ENCODE peak calls at places on chromosomes 12 and 14, in eight cellular contexts. D is DND-41, O is mucosa of descending colon, F is breast epithelium, Z is PC-9, U is aorta, Q is testis, C is GM23248. T is an unnamed sample.

GRCh38 chr12:31835276-31835882 is 106.6 kb upstream of the AMN1 start:
- DNase-seq in C (no peak), U (no peak), F (no peak), O (no peak), Q (no peak), Z (peak; percentile 51), D (no peak), T (no peak)

GRCh38 chr14:72651081-72651480 is 242.8 kb downstream of the DPF3 start:
- DNase-seq in O (no peak), D (no peak), Q (no peak), Z (no peak), C (peak; percentile 40), F (no peak), U (no peak), T (no peak)

GRCh38 chr14:68786491-68787234 is 6.2 kb downstream of the ZFP36L1 start:
- DNase-seq in U (no peak), O (no peak), C (peak; percentile 84), Z (peak; percentile 85), Q (peak; percentile 19), D (no peak), F (no peak), T (no peak)

GRCh38 chr12:54603173-54603814 is 14.8 kb upstream of the PPP1R1A start:
- DNase-seq in F (peak; percentile 62), O (no peak), U (peak; percentile 83), C (peak; percentile 79), Z (peak; percentile 44), D (peak; percentile 79), Q (peak; percentile 82), T (peak; percentile 66)

GRCh38 chr12:89453579-89453978 is 71.0 kb downstream of the GALNT4 start:
- DNase-seq in Z (peak; percentile 54), U (no peak), D (no peak), C (peak; percentile 86), Q (no peak), F (no peak), O (no peak), T (no peak)

GRCh38 chr12:59715434-59715833 is 119.6 kb downstream of the SLC16A7 start:
- DNase-seq in U (no peak), O (no peak), Z (no peak), D (no peak), F (no peak), C (no peak), Q (no peak), T (no peak)

GRCh38 chr14:21136024-21136423 is 19.8 kb downstream of the OR5AU1 start:
- DNase-seq in U (no peak), F (no peak), C (peak; percentile 41), D (no peak), O (no peak), Q (no peak), Z (peak; percentile 36), T (no peak)

GRCh38 chr12:6960291-6961277 is 9.4 kb downstream of the PTPN6 start:
- DNase-seq in U (no peak), O (peak; percentile 70), Q (peak; percentile 52), F (no peak), D (no peak), Z (no peak), C (peak; percentile 51), T (peak; percentile 61)

GRCh38 chr12:92096346-92097136 is 49.1 kb downstream of the BTG1 start:
- DNase-seq in C (no peak), Q (no peak), U (no peak), O (no peak), Z (no peak), F (no peak), D (no peak), T (no peak)

GRCh38 chr12:115108129-115109100 is 424.4 kb upstream of the TBX3 start:
- DNase-seq in Q (no peak), F (no peak), Z (no peak), O (no peak), D (no peak), U (no peak), C (no peak), T (no peak)

GRCh38 chr14:96255501-96256366 is at the start of gene BDKRB1:
- DNase-seq in O (no peak), D (no peak), F (no peak), Z (peak; percentile 59), C (peak; percentile 93), Q (no peak), U (no peak), T (no peak)

GRCh38 chr12:62817556-62818271 is 117.2 kb downstream of the PPM1H start:
- DNase-seq in Q (peak; percentile 30), D (no peak), O (no peak), C (no peak), Z (no peak), U (no peak), F (no peak), T (no peak)

GRCh38 chr12:65948320-65949008 is 124.2 kb downstream of the HMGA2 start:
- DNase-seq in D (no peak), C (peak; percentile 95), O (peak; percentile 51), Z (no peak), Q (peak; percentile 66), U (peak; percentile 84), F (peak; percentile 60), T (no peak)

GRCh38 chr14:34501997-34502396 is 37.5 kb downstream of the EAPP start:
- DNase-seq in U (no peak), Q (no peak), F (no peak), D (no peak), C (peak; percentile 46), Z (no peak), O (no peak), T (no peak)

GRCh38 chr14:34501004-34501580 is 38.4 kb downstream of the EAPP start:
- DNase-seq in U (no peak), O (no peak), C (no peak), D (no peak), Z (no peak), Q (no peak), F (no peak), T (no peak)

GRCh38 chr14:34496007-34496678 is 34.1 kb upstream of the SPTSSA start:
- DNase-seq in F (no peak), C (peak; percentile 18), O (peak; percentile 57), Z (no peak), Q (peak; percentile 15), D (no peak), U (no peak), T (no peak)

GRCh38 chr14:34498684-34499412 is 36.8 kb upstream of the SPTSSA start:
- DNase-seq in C (peak; percentile 34), U (no peak), F (no peak), O (no peak), Z (peak; percentile 48), Q (peak; percentile 22), D (peak; percentile 10), T (no peak)

DNA sequence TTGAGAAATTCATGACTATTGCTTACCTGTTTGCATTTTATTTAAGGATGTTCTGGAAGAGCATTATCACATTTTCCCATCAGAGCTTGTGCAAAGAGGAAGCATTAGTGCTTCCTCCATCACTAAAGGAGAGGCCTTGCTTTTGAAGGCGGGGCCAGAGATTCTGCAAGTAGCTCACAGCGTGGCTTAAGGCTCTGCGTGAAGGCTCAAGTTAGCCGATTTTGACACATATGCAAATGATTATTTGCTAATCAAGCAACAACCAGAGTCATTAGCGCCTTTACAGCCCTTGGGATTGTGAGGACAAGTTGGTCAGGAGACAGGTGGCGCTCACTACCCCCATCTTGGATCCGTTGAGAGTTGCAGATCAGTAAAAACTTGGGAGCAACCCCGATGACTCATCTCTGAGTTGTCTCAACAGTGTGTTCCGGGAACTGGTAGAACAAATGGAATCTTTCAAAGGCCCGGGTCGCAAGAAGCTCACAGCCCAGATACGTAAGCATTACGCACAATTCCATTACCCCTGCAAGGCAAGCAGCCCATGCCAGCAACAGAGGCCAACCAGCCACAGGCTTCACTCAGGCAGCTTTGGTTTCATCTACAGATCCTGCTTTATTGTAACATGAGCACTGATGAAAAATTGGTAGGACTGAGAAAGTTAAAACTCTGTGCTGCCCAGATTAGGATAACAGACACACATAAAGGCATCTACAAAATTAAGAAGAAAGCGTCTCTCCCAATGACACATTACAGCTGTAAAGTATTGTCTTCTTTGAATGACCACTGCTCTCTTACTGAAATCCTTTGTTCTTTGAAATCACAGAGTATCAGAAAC is 34.9 kb upstream of the SPTSSA start:
- DNase-seq in D (no peak), F (peak; percentile 71), U (peak; percentile 87), C (peak; percentile 99), Q (peak; percentile 64), O (peak; percentile 71), Z (peak; percentile 89), T (no peak)
- H3K4me3 ChIP-seq in D (no peak overlapping the region), F (no peak overlapping the region), U (no peak overlapping the region), C (peak overlapping the region; percentile 54), Q (no peak overlapping the region), O (no peak overlapping the region), Z (peak overlapping the region; percentile 27), T (no peak overlapping the region)

DNA sequence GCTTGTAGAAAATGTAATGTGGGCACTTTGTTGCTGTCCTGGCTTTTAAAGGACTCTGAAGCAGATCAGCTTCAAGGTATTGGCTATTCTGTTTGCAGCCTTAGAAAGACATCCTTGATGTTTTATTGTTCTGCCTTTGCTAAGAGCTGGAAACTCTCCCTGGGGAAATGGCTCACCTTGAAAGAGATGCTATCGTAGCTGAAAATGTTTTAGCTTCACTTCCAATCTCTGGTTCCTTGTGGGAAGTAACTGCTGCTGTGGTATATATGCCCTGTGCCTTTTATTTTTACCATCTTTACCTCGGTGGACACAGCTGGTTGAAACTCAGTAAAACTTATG is 124.4 kb upstream of the HIF1A start:
- DNase-seq in F (no peak), C (peak; percentile 27), Z (no peak), Q (no peak), D (no peak), O (no peak), U (no peak), T (no peak)
- H3K4me1 ChIP-seq in F (peaks cover 5% of the 10 kb centered on the region), C (peaks cover 89% of the 10 kb centered on the region), Z (peaks cover 97% of the 10 kb centered on the region), Q (peaks cover 32% of the 10 kb centered on the region), D (peaks cover 41% of the 10 kb centered on the region), O (peaks cover 4% of the 10 kb centered on the region), U (peaks cover 2% of the 10 kb centered on the region), T (peaks cover 39% of the 10 kb centered on the region)

GRCh38 chr12:95837240-95838038 is 21.3 kb upstream of the SNRPF start:
- DNase-seq in Q (no peak), D (no peak), F (no peak), O (no peak), U (no peak), Z (no peak), C (peak; percentile 10), T (no peak)
- H3K4me3 ChIP-seq in Q (no peak overlapping the region), D (no peak overlapping the region), F (no peak overlapping the region), O (no peak overlapping the region), U (no peak overlapping the region), Z (no peak overlapping the region), C (peak overlapping the region; percentile 10), T (no peak overlapping the region)

GRCh38 chr14:59278111-59278510 is 89.6 kb downstream of the DAAM1 start:
- DNase-seq in D (no peak), Z (peak; percentile 88), C (peak; percentile 95), Q (no peak), F (no peak), O (no peak), U (no peak), T (no peak)

GRCh38 chr14:59280961-59281360 is 92.5 kb downstream of the DAAM1 start:
- DNase-seq in U (no peak), F (no peak), Z (no peak), Q (no peak), D (no peak), C (no peak), O (no peak), T (no peak)

GRCh38 chr14:59282366-59282765 is 93.9 kb downstream of the DAAM1 start:
- DNase-seq in U (no peak), C (peak; percentile 89), Q (no peak), D (no peak), O (no peak), Z (peak; percentile 75), F (no peak), T (no peak)

GRCh38 chr14:59283380-59283779 is 94.9 kb downstream of the DAAM1 start:
- DNase-seq in F (no peak), C (peak; percentile 81), U (no peak), Q (no peak), O (no peak), D (no peak), Z (peak; percentile 90), T (no peak)

GRCh38 chr14:59281613-59282012 is 93.1 kb downstream of the DAAM1 start:
- DNase-seq in F (no peak), U (no peak), Q (no peak), Z (peak; percentile 78), O (no peak), C (peak; percentile 83), D (no peak), T (no peak)
- H3K4me1 ChIP-seq in F (no peaks in the 10 kb centered on the region), U (peaks cover 4% of the 10 kb centered on the region), Q (no peaks in the 10 kb centered on the region), Z (peaks cover 60% of the 10 kb centered on the region), O (no peaks in the 10 kb centered on the region), C (peaks cover 67% of the 10 kb centered on the region), D (no peaks in the 10 kb centered on the region), T (no peaks in the 10 kb centered on the region)